ENCODE peak calls at places on chromosomes 2 and 18, in ten cellular contexts. J is A549, Z is endothelial cell of umbilical vein, F is thyroid gland, M is right lobe of liver, Y is uterus, V is transverse colon, O is heart left ventricle, U is H1, H is esophagus muscularis mucosa. X is an unnamed sample.

GRCh38 chr2:69700381-69700780 is 41.6 kb upstream of the ANXA4 start:
- DNase-seq in J (no peak), Z (no peak), F (no peak), M (no peak), Y (no peak), V (no peak), O (no peak), U (no peak), H (no peak), X (no peak)

GRCh38 chr2:85577386-85578242 is at the start of gene VAMP8:
- DNase-seq in J (peak; percentile 40), Z (peak; percentile 37), F (peak; percentile 93), M (peak; percentile 73), Y (no peak), V (peak; percentile 91), O (no peak), U (peak; percentile 53), H (no peak), X (peak; percentile 84)

GRCh38 chr2:223107825-223108224 is 55.8 kb downstream of the KCNE4 start:
- DNase-seq in J (no peak), Z (no peak), F (no peak), M (no peak), Y (no peak), V (no peak), O (no peak), U (no peak), H (peak; percentile 7), X (no peak)

GRCh38 chr2:152088006-152088405 is 10.8 kb downstream of the CACNB4 start:
- DNase-seq in J (no peak), Z (no peak), F (no peak), M (no peak), Y (no peak), V (no peak), O (no peak), U (no peak), H (no peak), X (no peak)

GRCh38 chr2:236178921-236179652 is 10.9 kb upstream of the GBX2 start:
- DNase-seq in J (peak; percentile 37), Z (peak; percentile 60), F (no peak), M (no peak), Y (no peak), V (no peak), O (no peak), U (no peak), H (no peak), X (no peak)

GRCh38 chr2:220503446-220503845 is 876.0 kb downstream of the SLC4A3 start:
- DNase-seq in J (no peak), Z (no peak), F (no peak), M (no peak), Y (no peak), V (no peak), O (no peak), U (no peak), H (no peak), X (no peak)

GRCh38 chr18:48566588-48566987 is 27.8 kb downstream of the CTIF start:
- DNase-seq in J (no peak), Z (no peak), F (no peak), M (no peak), Y (no peak), V (no peak), O (no peak), U (no peak), H (no peak), X (no peak)

GRCh38 chr18:44564922-44565321 is 115.8 kb upstream of the SETBP1 start:
- DNase-seq in J (no peak), Z (no peak), F (peak; percentile 17), M (no peak), Y (no peak), V (no peak), O (no peak), U (no peak), H (no peak), X (no peak)

GRCh38 chr2:131039908-131040660 is 53.2 kb downstream of the FAM168B start:
- DNase-seq in J (no peak), Z (no peak), F (peak; percentile 44), M (no peak), Y (no peak), V (no peak), O (no peak), U (no peak), H (no peak), X (no peak)

GRCh38 chr2:8543065-8543411 is 138.8 kb upstream of the ID2 start:
- DNase-seq in J (no peak), Z (no peak), F (no peak), M (peak; percentile 39), Y (peak; percentile 11), V (no peak), O (no peak), U (no peak), H (no peak), X (no peak)

GRCh38 chr2:8543412-8544167 is 138.3 kb upstream of the ID2 start:
- DNase-seq in J (no peak), Z (no peak), F (no peak), M (peak; percentile 52), Y (peak; percentile 28), V (peak; percentile 68), O (peak; percentile 63), U (no peak), H (no peak), X (no peak)

GRCh38 chr2:8544786-8545631 is 136.8 kb upstream of the ID2 start:
- DNase-seq in J (peak; percentile 35), Z (no peak), F (peak; percentile 19), M (peak; percentile 49), Y (peak; percentile 82), V (peak; percentile 73), O (peak; percentile 79), U (no peak), H (no peak), X (peak; percentile 78)

GRCh38 chr2:8545676-8546318 is 136.1 kb upstream of the ID2 start:
- DNase-seq in J (no peak), Z (no peak), F (no peak), M (peak; percentile 40), Y (no peak), V (no peak), O (no peak), U (no peak), H (no peak), X (no peak)

GRCh38 chr2:8544168-8544785 is 137.6 kb upstream of the ID2 start:
- DNase-seq in J (no peak), Z (no peak), F (no peak), M (no peak), Y (peak; percentile 12), V (no peak), O (no peak), U (no peak), H (no peak), X (no peak)
- TF ChIP-seq POLR2A in J (no peak), Z (no peak), F (no peak), M (no peak), Y (no peak), V (no peak), O (no peak), U (no peak), H (no peak), X (no peak)

DNA sequence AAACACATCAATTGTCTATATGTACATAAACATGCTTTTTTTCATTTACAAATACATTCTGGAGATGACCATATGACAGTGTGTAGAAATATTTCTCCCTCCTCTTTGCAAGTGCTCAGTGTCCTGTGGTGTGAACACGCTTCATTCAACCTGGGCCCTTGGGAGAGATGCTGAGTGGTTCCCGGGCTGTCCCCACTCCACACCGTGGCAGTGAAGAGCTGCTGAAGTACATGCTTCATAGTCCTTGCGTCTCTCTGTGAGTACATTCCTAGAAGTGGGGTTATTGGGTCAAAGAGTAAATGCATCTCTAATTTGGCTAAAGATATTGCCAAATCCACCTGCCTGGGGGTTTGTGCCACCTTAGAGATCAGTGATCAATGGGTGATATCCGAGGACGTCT is 6.5 kb upstream of the GPR35 start:
- DNase-seq in J (no peak), Z (no peak), F (peak; percentile 81), M (no peak), Y (no peak), V (no peak), O (no peak), U (no peak), H (no peak), X (no peak)
- TF ChIP-seq CTCF in J (no peak), Z (no peak), F (no peak), M (no peak), Y (no peak), V (no peak), O (no peak), U (no peak), H (no peak), X (no peak)

DNA sequence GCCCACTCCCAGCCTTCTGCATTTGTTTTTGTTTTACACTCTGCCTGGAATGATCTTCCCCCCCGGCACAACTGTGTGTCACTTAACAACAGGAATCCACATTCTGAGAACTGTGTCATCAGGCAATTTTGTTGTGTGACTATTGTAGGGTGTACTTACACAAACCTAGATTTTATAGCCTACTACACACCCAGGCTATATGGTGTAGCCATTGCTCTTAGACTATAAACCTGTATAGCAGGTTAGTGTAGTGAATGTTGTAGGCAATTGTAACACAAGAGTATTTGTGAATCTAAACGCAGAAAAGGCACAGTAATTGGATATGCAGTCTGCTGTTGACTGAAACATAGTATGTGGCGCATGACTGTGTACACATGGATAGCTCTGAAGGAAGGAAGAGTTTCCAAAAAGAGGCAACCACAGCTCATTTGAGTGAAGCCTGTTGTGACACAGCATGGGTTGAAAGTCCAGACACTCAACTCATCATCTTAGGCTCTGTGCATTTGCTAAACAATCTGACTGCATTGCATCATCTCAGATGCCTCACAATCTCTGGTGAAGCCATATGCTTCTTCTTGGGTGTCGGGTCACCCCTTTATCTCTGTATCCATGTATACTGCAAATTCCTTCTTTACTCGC is 506.6 kb upstream of the SPHKAP start:
- DNase-seq in J (peak; percentile 5), Z (no peak), F (no peak), M (no peak), Y (no peak), V (peak; percentile 14), O (no peak), U (no peak), H (no peak), X (no peak)
- H3K4me1 ChIP-seq in J (no peaks in the 10 kb centered on the region), Z (no peaks in the 10 kb centered on the region), F (no peaks in the 10 kb centered on the region), M (peaks cover 10% of the 10 kb centered on the region), Y (no peaks in the 10 kb centered on the region), V (peaks cover 5% of the 10 kb centered on the region), O (no peaks in the 10 kb centered on the region), U (no peaks in the 10 kb centered on the region), H (no peaks in the 10 kb centered on the region), X (no peaks in the 10 kb centered on the region)

GRCh38 chr2:182920631-182921056 is 54.2 kb upstream of the FRZB start:
- DNase-seq in J (no peak), Z (no peak), F (no peak), M (no peak), Y (no peak), V (no peak), O (no peak), U (no peak), H (no peak), X (no peak)

GRCh38 chr2:182921234-182921633 is 54.8 kb upstream of the FRZB start:
- DNase-seq in J (no peak), Z (no peak), F (no peak), M (no peak), Y (no peak), V (no peak), O (no peak), U (no peak), H (no peak), X (no peak)

GRCh38 chr2:182917924-182918323 is 51.5 kb upstream of the FRZB start:
- DNase-seq in J (no peak), Z (no peak), F (no peak), M (no peak), Y (no peak), V (no peak), O (no peak), U (no peak), H (no peak), X (no peak)

GRCh38 chr2:182918961-182919360 is 52.5 kb upstream of the FRZB start:
- DNase-seq in J (no peak), Z (no peak), F (no peak), M (no peak), Y (no peak), V (no peak), O (no peak), U (no peak), H (no peak), X (no peak)

GRCh38 chr2:182920089-182920488 is 53.7 kb upstream of the FRZB start:
- DNase-seq in J (no peak), Z (no peak), F (no peak), M (no peak), Y (no peak), V (no peak), O (no peak), U (no peak), H (no peak), X (no peak)
- TF ChIP-seq POLR2A in J (no peak), Z (no peak), F (no peak), M (no peak), Y (no peak), V (no peak), O (no peak), U (no peak), H (no peak), X (no peak)